ENCODE peak calls at places on chromosomes 1 and 21, in eight cellular contexts. V is GM23338, X is neural progenitor cell, Y is cardiac muscle cell, I is adrenal gland, T is brain microvascular endothelial cell, E is fibroblast of lung, R is heart right ventricle. L is an unnamed sample.

GRCh38 chr21:37319551-37319950 is 47.0 kb upstream of the DYRK1A start:
- DNase-seq in R (no peak), V (no peak), I (no peak), E (no peak), T (no peak), X (no peak), Y (no peak), L (no peak)

GRCh38 chr1:224852901-224853568 is 76.4 kb upstream of the DNAH14 start:
- DNase-seq in I (no peak), V (peak; percentile 67), T (peak; percentile 19), Y (peak; percentile 55), X (peak; percentile 45), R (no peak), E (peak; percentile 84), L (no peak)

GRCh38 chr1:4702927-4703326 is 48.5 kb downstream of the AJAP1 start:
- DNase-seq in E (no peak), V (no peak), I (no peak), Y (no peak), X (no peak), T (peak; percentile 87), R (no peak), L (peak; percentile 31)

GRCh38 chr1:109253803-109254620 is 4.7 kb downstream of the CELSR2 start:
- DNase-seq in E (no peak), I (no peak), R (no peak), V (peak; percentile 62), Y (peak; percentile 45), T (no peak), X (peak; percentile 77), L (no peak)

GRCh38 chr1:159826436-159827101 is at the start of gene SLAMF8:
- DNase-seq in I (no peak), Y (no peak), R (peak; percentile 16), T (no peak), X (no peak), V (no peak), E (no peak), L (no peak)

GRCh38 chr21:39616373-39616772 is 3.6 kb downstream of the B3GALT5 start:
- DNase-seq in E (no peak), R (no peak), Y (no peak), I (no peak), V (no peak), T (no peak), X (no peak), L (no peak)

GRCh38 chr1:109613396-109614147 is 5.8 kb downstream of the GNAT2 start:
- DNase-seq in Y (no peak), V (no peak), I (no peak), R (no peak), E (peak; percentile 62), X (no peak), T (peak; percentile 40), L (peak; percentile 79)

GRCh38 chr1:175218132-175218531 is 25.6 kb upstream of the KIAA0040 start:
- DNase-seq in T (no peak), I (no peak), Y (no peak), V (no peak), E (no peak), X (no peak), R (no peak), L (no peak)

GRCh38 chr1:189787201-189787600 is 690.5 kb downstream of the BRINP3 start:
- DNase-seq in R (no peak), X (peak; percentile 46), E (peak; percentile 55), T (no peak), Y (peak; percentile 28), I (no peak), V (peak; percentile 75), L (no peak)

GRCh38 chr1:15148004-15148403 is 5.5 kb upstream of the TMEM51 start:
- DNase-seq in I (no peak), R (no peak), V (no peak), X (no peak), Y (no peak), T (no peak), E (no peak), L (no peak)

GRCh38 chr1:15146971-15147376 is 6.6 kb upstream of the TMEM51 start:
- DNase-seq in E (no peak), X (no peak), V (no peak), Y (no peak), I (no peak), T (no peak), R (no peak), L (no peak)

GRCh38 chr1:15148475-15148874 is 5.1 kb upstream of the TMEM51 start:
- DNase-seq in R (no peak), Y (no peak), X (no peak), I (no peak), V (no peak), E (no peak), T (no peak), L (no peak)

GRCh38 chr1:15145327-15145726 is 8.2 kb upstream of the TMEM51 start:
- DNase-seq in X (no peak), I (no peak), R (no peak), T (no peak), V (no peak), E (no peak), Y (no peak), L (no peak)

GRCh38 chr1:15146142-15146541 is 7.4 kb upstream of the TMEM51 start:
- DNase-seq in R (no peak), Y (no peak), X (no peak), I (no peak), V (no peak), E (no peak), T (no peak), L (no peak)
- H3K4me3 ChIP-seq in R (no peak overlapping the region), Y (no peak overlapping the region), X (no peak overlapping the region), I (no peak overlapping the region), V (no peak overlapping the region), E (no peak overlapping the region), T (no peak overlapping the region), L (no peak overlapping the region)

GRCh38 chr1:22262583-22262982 is 119.7 kb upstream of the WNT4 start:
- DNase-seq in T (no peak), I (no peak), Y (no peak), V (peak; percentile 76), X (peak; percentile 41), E (no peak), R (no peak), L (peak; percentile 74)
- H3K27ac ChIP-seq in T (no peak overlapping the region), I (no peak overlapping the region), Y (no peak overlapping the region), V (no peak overlapping the region), X (no peak overlapping the region), E (no peak overlapping the region), R (no peak overlapping the region), L (no peak overlapping the region)

DNA sequence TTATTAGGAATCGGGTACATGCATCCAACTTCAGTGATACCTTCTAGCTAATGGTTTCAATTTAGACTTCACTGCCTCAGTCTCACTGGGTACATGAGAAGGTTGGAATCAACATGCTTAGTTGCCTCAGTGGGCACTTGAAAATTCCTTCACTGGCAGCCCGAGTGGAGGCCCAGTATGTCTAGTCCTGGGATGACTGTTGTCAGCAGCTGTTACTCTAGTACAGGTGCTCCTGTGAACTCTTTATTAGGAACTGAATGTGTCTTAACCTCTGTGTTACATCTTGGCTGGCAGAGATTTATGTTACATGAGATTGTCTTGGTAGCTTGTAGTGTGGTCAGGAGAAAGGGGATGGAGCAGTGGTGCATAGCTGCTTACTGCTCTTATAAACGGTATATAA is 13.4 kb downstream of the PLA2G2E start:
- DNase-seq in V (no peak), Y (no peak), I (no peak), R (no peak), E (no peak), X (no peak), T (no peak), L (no peak)
- H3K36me3 ChIP-seq in V (peaks cover 43% of the 10 kb centered on the region), Y (peaks cover 27% of the 10 kb centered on the region), I (peaks cover 85% of the 10 kb centered on the region), R (peaks cover 97% of the 10 kb centered on the region), E (peaks cover 12% of the 10 kb centered on the region), X (peaks cover 10% of the 10 kb centered on the region), T (peaks cover 63% of the 10 kb centered on the region), L (peaks cover 95% of the 10 kb centered on the region)

GRCh38 chr1:27569506-27570382 is 34.2 kb downstream of the AHDC1 start:
- DNase-seq in T (no peak), Y (no peak), V (peak; percentile 62), R (no peak), I (peak; percentile 43), X (peak; percentile 77), E (no peak), L (no peak)
- H3K4me3 ChIP-seq in T (no peak overlapping the region), Y (no peak overlapping the region), V (peak overlapping the region; percentile 54), R (no peak overlapping the region), I (no peak overlapping the region), X (peak overlapping the region; percentile 36), E (no peak overlapping the region), L (no peak overlapping the region)

GRCh38 chr1:9282436-9282955 is 10.2 kb upstream of the SPSB1 start:
- DNase-seq in T (no peak), I (no peak), R (no peak), E (no peak), V (no peak), X (no peak), Y (no peak), L (no peak)
- H3K27ac ChIP-seq in T (no peak overlapping the region), I (no peak overlapping the region), R (no peak overlapping the region), E (no peak overlapping the region), V (no peak overlapping the region), X (no peak overlapping the region), Y (no peak overlapping the region), L (no peak overlapping the region)

GRCh38 chr1:16975211-16975610 is 5.2 kb downstream of the MFAP2 start:
- DNase-seq in E (no peak), V (no peak), Y (no peak), T (no peak), I (no peak), R (no peak), X (no peak), L (no peak)

GRCh38 chr1:16977377-16977776 is 3.0 kb downstream of the MFAP2 start:
- DNase-seq in I (no peak), T (no peak), Y (no peak), E (no peak), X (no peak), R (no peak), V (no peak), L (no peak)

GRCh38 chr1:16978139-16978538 is 2.3 kb downstream of the MFAP2 start:
- DNase-seq in Y (no peak), X (no peak), E (no peak), R (no peak), V (no peak), I (no peak), T (no peak), L (no peak)

GRCh38 chr1:16975838-16976237 is 4.6 kb downstream of the MFAP2 start:
- DNase-seq in Y (no peak), E (no peak), I (no peak), X (no peak), T (no peak), R (no peak), V (no peak), L (no peak)

DNA sequence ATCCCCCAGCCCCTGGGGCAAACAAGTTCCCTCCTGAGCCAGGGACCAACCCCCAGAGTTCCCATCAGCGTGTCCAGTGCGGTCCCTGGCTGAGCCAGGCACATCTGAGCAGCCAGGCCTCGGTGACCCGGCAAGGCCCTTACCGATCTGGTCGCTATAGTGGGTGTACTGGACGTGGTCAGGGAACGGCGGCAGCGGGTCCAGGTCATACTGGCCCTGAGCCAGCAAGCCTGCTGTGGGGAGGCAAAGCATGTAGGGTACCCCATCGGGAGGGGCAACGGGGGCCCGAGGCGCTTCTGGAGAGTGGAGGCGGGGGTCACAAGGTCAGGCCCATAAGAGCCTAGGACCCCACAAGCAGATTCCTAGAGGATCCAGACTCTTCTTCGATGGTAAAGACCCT is 3.5 kb downstream of the MFAP2 start:
- DNase-seq in X (no peak), Y (no peak), V (no peak), R (no peak), T (no peak), E (no peak), I (no peak), L (no peak)
- H3K36me3 ChIP-seq in X (no peaks in the 10 kb centered on the region), Y (no peaks in the 10 kb centered on the region), V (no peaks in the 10 kb centered on the region), R (no peaks in the 10 kb centered on the region), T (peaks cover 19% of the 10 kb centered on the region), E (peaks cover 1% of the 10 kb centered on the region), I (no peaks in the 10 kb centered on the region), L (no peaks in the 10 kb centered on the region)

GRCh38 chr1:38006008-38006828 is 904 bp upstream of the FHL3 start:
- DNase-seq in V (no peak), X (peak; percentile 25), E (no peak), T (no peak), I (no peak), Y (peak; percentile 78), R (peak; percentile 75), L (peak; percentile 63)
- H3K4me3 ChIP-seq in V (peak overlapping the region; percentile 58), X (peak overlapping the region; percentile 62), E (no peak overlapping the region), T (peak overlapping the region; percentile 95), I (no peak overlapping the region), Y (peak overlapping the region; percentile 88), R (peak overlapping the region; percentile 56), L (peak overlapping the region; percentile 48)